ENCODE peak calls at places on chromosomes 11 and 22, in six cellular contexts. M is GM23338; Y is stromal cell of bone marrow; N is HuH-7; X is lower leg skin; L is activated naive CD8-positive, alpha-beta T cell treated with anti-CD3 and anti-CD28 coated beads for 36 hours. Q is an unnamed sample.

GRCh38 chr11:65448074-65448417 is 25.4 kb downstream of the NEAT1 start:
- DNase-seq in Y (peak), M (no peak), L (no peak), N (no peak), X (no peak), Q (no peak)

GRCh38 chr11:70111269-70112016 is 33.3 kb downstream of the ANO1 start:
- DNase-seq in M (peak), N (peak), Y (no peak), X (peak), L (no peak), Q (no peak)

GRCh38 chr11:93967258-93967657 is 53.9 kb upstream of the HEPHL1 start:
- DNase-seq in Y (no peak), M (no peak), N (no peak), X (no peak), L (no peak), Q (no peak)

GRCh38 chr11:77067776-77068460 is 1.1 kb downstream of the CAPN5 start:
- DNase-seq in L (no peak), M (no peak), Y (no peak), N (no peak), X (peak), Q (no peak)

GRCh38 chr22:46063861-46064235 is 86.5 kb upstream of the PPARA start:
- DNase-seq in Y (no peak), X (peak), M (no peak), N (no peak), L (no peak), Q (no peak)

GRCh38 chr11:86743223-86744118 is 56.9 kb upstream of the PRSS23 start:
- DNase-seq in M (no peak), Y (peak), N (no peak), X (peak), L (peak), Q (peak)

GRCh38 chr11:16713594-16713993 is 24.9 kb upstream of the C11orf58 start:
- DNase-seq in N (no peak), X (no peak), Y (no peak), M (no peak), L (no peak), Q (no peak)

GRCh38 chr22:45441158-45441557 is 27.7 kb downstream of the RIBC2 start:
- DNase-seq in M (peak), N (peak), L (peak), Y (peak), X (peak), Q (no peak)

GRCh38 chr22:32317524-32317923 is 40.1 kb upstream of the RFPL3 start:
- DNase-seq in Y (no peak), X (peak), L (no peak), N (no peak), M (no peak), Q (peak)

GRCh38 chr11:92384316-92384715 is 159.7 kb downstream of the FAT3 start:
- DNase-seq in Y (peak), M (no peak), X (no peak), N (no peak), L (no peak), Q (no peak)

GRCh38 chr22:19872779-19873137 is 18.1 kb upstream of the GNB1L start:
- DNase-seq in L (no peak), M (no peak), Y (no peak), X (no peak), N (no peak), Q (no peak)

GRCh38 chr11:27444801-27445215 is 27.8 kb downstream of the LGR4 start:
- DNase-seq in N (peak), X (no peak), Y (no peak), L (no peak), M (peak), Q (no peak)

GRCh38 chr11:27723685-27724084 is 23.4 kb upstream of the BDNF start:
- DNase-seq in X (no peak), Y (no peak), N (no peak), M (no peak), L (no peak), Q (no peak)

GRCh38 chr22:21629262-21630149 is at the start of gene YDJC:
- DNase-seq in M (peak), Y (peak), X (peak), N (peak), L (peak), Q (no peak)

GRCh38 chr11:133894956-133895549 is 49.7 kb upstream of the SPATA19 start:
- DNase-seq in M (peak), L (no peak), X (peak), Y (no peak), N (no peak), Q (no peak)

GRCh38 chr11:128624269-128625170 is 37.2 kb upstream of the ETS1 start:
- DNase-seq in L (peak), Y (no peak), M (no peak), X (no peak), N (no peak), Q (no peak)

GRCh38 chr11:10495464-10495786 is 40.4 kb downstream of the AMPD3 start:
- DNase-seq in L (no peak), N (no peak), Y (no peak), M (no peak), X (peak), Q (peak)

GRCh38 chr11:13309156-13309555 is 31.6 kb downstream of the BMAL1 start:
- DNase-seq in N (no peak), M (no peak), L (no peak), X (no peak), Y (no peak), Q (no peak)

GRCh38 chr22:32556150-32556549 is 81.5 kb downstream of the FBXO7 start:
- DNase-seq in M (no peak), N (no peak), X (no peak), Y (no peak), L (no peak), Q (no peak)

GRCh38 chr11:86517557-86517956 is 142.9 kb downstream of the CCDC81 start:
- DNase-seq in M (no peak), Y (no peak), X (no peak), L (no peak), N (no peak), Q (no peak)

GRCh38 chr11:990101-990500 is 46.4 kb downstream of the MUC6 start:
- DNase-seq in M (no peak), Y (no peak), L (no peak), N (no peak), X (no peak), Q (no peak)

GRCh38 chr11:120134106-120134930 is 3.6 kb downstream of the TRIM29 start:
- DNase-seq in Y (no peak), M (no peak), N (no peak), X (peak), L (no peak), Q (peak)

GRCh38 chr11:15929371-15929801 is 427.0 kb downstream of the SOX6 start:
- DNase-seq in N (no peak), Y (no peak), M (no peak), X (peak), L (no peak), Q (peak)

GRCh38 chr11:3231851-3232744 is at the start of gene MRGPRE:
- DNase-seq in X (peak), Y (peak), M (peak), L (no peak), N (no peak), Q (no peak)

GRCh38 chr11:27770576-27770975 is 70.3 kb upstream of the BDNF start:
- DNase-seq in M (no peak), Y (no peak), L (no peak), X (no peak), N (no peak), Q (no peak)

GRCh38 chr22:36081023-36081431 is 52.4 kb upstream of the RBFOX2 start:
- DNase-seq in N (no peak), X (no peak), Y (peak), M (no peak), L (no peak), Q (no peak)

GRCh38 chr11:1276061-1276790 is 33.2 kb downstream of the TOLLIP start:
- DNase-seq in N (no peak), X (no peak), Y (no peak), M (no peak), L (no peak), Q (no peak)

GRCh38 chr11:82731691-82732277 is 1.9 kb downstream of the FAM181B start:
- DNase-seq in N (no peak), L (no peak), M (peak), X (no peak), Y (no peak), Q (no peak)

GRCh38 chr11:76376746-76377558 is 4.0 kb downstream of the THAP12 start:
- DNase-seq in L (no peak), X (no peak), N (no peak), Y (no peak), M (no peak), Q (no peak)

Q was measured in vagina.